ENCODE peak calls at places on chromosomes 12 and 14, in ten cellular contexts. Q is bronchial epithelial cell; F is pancreas; T is heart right ventricle; D is AG04450; J is WTC11; S is fibroblast of lung; A is mucosa of descending colon; X is CD8-positive, alpha-beta T cell; Y is tibial artery. Z is an unnamed sample.

GRCh38 chr14:89911018-89911919 is 43.3 kb downstream of the EFCAB11 start:
- DNase-seq in Q (no peak), F (no peak), T (no peak), D (no peak), J (peak; percentile 29), S (peak; percentile 67), A (no peak), X (no peak), Y (peak; percentile 30), Z (no peak)

GRCh38 chr12:19836456-19836855 is 397.2 kb downstream of the AEBP2 start:
- DNase-seq in Q (no peak), F (no peak), T (no peak), D (no peak), J (no peak), S (no peak), A (no peak), X (no peak), Y (no peak), Z (no peak)

GRCh38 chr12:81294325-81295190 is 216.7 kb downstream of the ACSS3 start:
- DNase-seq in Q (no peak), F (no peak), T (no peak), D (no peak), J (no peak), S (no peak), A (no peak), X (no peak), Y (no peak), Z (no peak)

GRCh38 chr12:95390932-95391331 is 83.0 kb upstream of the METAP2 start:
- DNase-seq in Q (no peak), F (no peak), T (no peak), D (no peak), J (no peak), S (no peak), A (no peak), X (no peak), Y (no peak), Z (no peak)

GRCh38 chr12:122199484-122200355 is 3.8 kb upstream of the B3GNT4 start:
- DNase-seq in Q (no peak), F (peak; percentile 39), T (no peak), D (no peak), J (no peak), S (no peak), A (no peak), X (no peak), Y (no peak), Z (peak; percentile 74)

GRCh38 chr12:110790301-110790700 is 47.6 kb upstream of the PPP1CC start:
- DNase-seq in Q (no peak), F (no peak), T (no peak), D (no peak), J (no peak), S (peak; percentile 21), A (no peak), X (no peak), Y (no peak), Z (no peak)

GRCh38 chr12:109727746-109728726 is 14.4 kb downstream of the FAM222A start:
- DNase-seq in Q (no peak), F (peak; percentile 35), T (no peak), D (no peak), J (no peak), S (no peak), A (peak; percentile 21), X (no peak), Y (no peak), Z (peak; percentile 61)

GRCh38 chr14:93081875-93082570 is 33.7 kb downstream of the ITPK1 start:
- DNase-seq in Q (no peak), F (no peak), T (no peak), D (no peak), J (no peak), S (no peak), A (no peak), X (peak; percentile 8), Y (no peak), Z (no peak)

GRCh38 chr12:47073951-47074350 is 5.5 kb upstream of the PCED1B start:
- DNase-seq in Q (no peak), F (no peak), T (no peak), D (no peak), J (no peak), S (no peak), A (no peak), X (no peak), Y (no peak), Z (no peak)

GRCh38 chr12:92757599-92758121 is 54.9 kb downstream of the PLEKHG7 start:
- DNase-seq in Q (no peak), F (no peak), T (no peak), D (no peak), J (no peak), S (no peak), A (no peak), X (no peak), Y (no peak), Z (no peak)

GRCh38 chr12:107536613-107537012 is 149.0 kb upstream of the PWP1 start:
- DNase-seq in Q (no peak), F (no peak), T (no peak), D (peak; percentile 11), J (no peak), S (no peak), A (no peak), X (no peak), Y (no peak), Z (no peak)

GRCh38 chr12:40692617-40693502 is 621 bp downstream of the CNTN1 start:
- DNase-seq in Q (peak; percentile 54), F (peak; percentile 73), T (no peak), D (no peak), J (peak; percentile 52), S (no peak), A (peak; percentile 46), X (no peak), Y (no peak), Z (peak; percentile 82)

GRCh38 chr14:30610719-30611388 is 11.3 kb upstream of the SCFD1 start:
- DNase-seq in Q (peak; percentile 78), F (no peak), T (no peak), D (peak; percentile 47), J (no peak), S (peak; percentile 92), A (no peak), X (no peak), Y (peak; percentile 73), Z (no peak)

GRCh38 chr14:102390486-102390885 is 27.7 kb downstream of the TECPR2 start:
- DNase-seq in Q (no peak), F (no peak), T (no peak), D (no peak), J (no peak), S (peak; percentile 59), A (no peak), X (no peak), Y (no peak), Z (no peak)

GRCh38 chr14:53663709-53664108 is 292.9 kb downstream of the BMP4 start:
- DNase-seq in Q (no peak), F (no peak), T (peak; percentile 16), D (no peak), J (peak; percentile 46), S (peak; percentile 38), A (no peak), X (no peak), Y (no peak), Z (no peak)

GRCh38 chr12:94689002-94689645 is 38.8 kb upstream of the TMCC3 start:
- DNase-seq in Q (peak; percentile 49), F (no peak), T (no peak), D (no peak), J (no peak), S (peak; percentile 80), A (no peak), X (no peak), Y (no peak), Z (no peak)

GRCh38 chr14:33812596-33812995 is 138.3 kb downstream of the EGLN3 start:
- DNase-seq in Q (no peak), F (no peak), T (no peak), D (no peak), J (no peak), S (no peak), A (no peak), X (no peak), Y (no peak), Z (no peak)

GRCh38 chr14:100241279-100241678 is 2.3 kb downstream of the YY1 start:
- DNase-seq in Q (no peak), F (no peak), T (no peak), D (no peak), J (no peak), S (no peak), A (no peak), X (no peak), Y (no peak), Z (no peak)

GRCh38 chr14:68036203-68036602 is 216.6 kb downstream of the RAD51B start:
- DNase-seq in Q (no peak), F (no peak), T (no peak), D (no peak), J (no peak), S (peak; percentile 49), A (no peak), X (no peak), Y (no peak), Z (no peak)

GRCh38 chr12:12714276-12715001 is 2.7 kb upstream of the CDKN1B start:
- DNase-seq in Q (peak; percentile 28), F (peak; percentile 66), T (no peak), D (no peak), J (no peak), S (peak; percentile 39), A (peak; percentile 84), X (no peak), Y (no peak), Z (no peak)
- TF ChIP-seq CTCF in Q (peak; percentile 30), F (no peak), T (peak; percentile 45), D (peak; percentile 34), J (no peak), S (no peak), A (no peak), X (no peak), Y (no peak), Z (peak; percentile 55)

GRCh38 chr12:26153421-26154154 is 28.8 kb upstream of the BHLHE41 start:
- DNase-seq in Q (peak; percentile 96), F (no peak), T (no peak), D (peak; percentile 90), J (no peak), S (peak; percentile 94), A (no peak), X (no peak), Y (no peak), Z (no peak)
- TF ChIP-seq CTCF in Q (no peak), F (no peak), T (peak; percentile 34), D (peak; percentile 32), J (no peak), S (peak; percentile 28), A (no peak), X (no peak), Y (no peak), Z (peak; percentile 51)

GRCh38 chr14:105999361-106000028 is 473.1 kb downstream of the TMEM121 start:
- DNase-seq in Q (no peak), F (peak; percentile 74), T (peak; percentile 63), D (no peak), J (peak; percentile 16), S (no peak), A (peak; percentile 72), X (peak; percentile 70), Y (no peak), Z (no peak)
- TF ChIP-seq CTCF in Q (peak; percentile 14), F (peak; percentile 16), T (peak; percentile 65), D (peak; percentile 2), J (no peak), S (peak; percentile 6), A (peak; percentile 13), X (peak; percentile 70), Y (no peak), Z (peak; percentile 46)

DNA sequence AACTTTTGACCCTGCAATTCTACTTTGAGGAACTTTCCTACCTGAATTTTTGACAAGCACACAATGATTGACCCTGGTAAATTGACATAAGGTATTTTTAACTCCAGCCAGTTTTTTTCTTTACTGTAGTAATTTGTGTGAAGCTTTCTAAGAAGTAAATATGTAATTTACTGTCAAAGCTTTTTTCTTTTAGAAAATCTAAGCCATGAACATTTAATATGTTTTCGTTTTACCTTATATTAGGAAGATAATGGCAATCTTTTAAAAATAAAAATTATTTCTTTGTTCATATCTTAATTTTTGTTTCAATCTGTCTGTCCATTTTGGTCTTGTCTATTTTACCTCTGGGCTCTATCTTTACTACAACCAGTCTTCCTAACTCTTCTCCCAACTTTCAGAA is 279.9 kb downstream of the FBXL14 start:
- DNase-seq in Q (no peak), F (no peak), T (no peak), D (no peak), J (no peak), S (no peak), A (no peak), X (no peak), Y (no peak), Z (no peak)
- TF ChIP-seq CTCF in Q (no peak), F (no peak), T (no peak), D (no peak), J (no peak), S (no peak), A (no peak), X (no peak), Y (no peak), Z (no peak)

Z was measured in chondrocyte.